ENCODE peak calls at places on chromosome 1, in six cellular contexts. I, D, B, Q, M and F are unnamed samples.

GRCh38 chr1:212110617-212111016 is 75.1 kb downstream of the DTL start:
- DNase-seq in I (no peak), M (no peak), D (no peak), Q (no peak), B (no peak), F (no peak)

GRCh38 chr1:109632671-109633346 is 13.2 kb downstream of the AMPD2 start:
- DNase-seq in I (peak; percentile 26), Q (no peak), M (no peak), B (peak; percentile 48), D (peak; percentile 74), F (peak; percentile 13)

GRCh38 chr1:8018492-8019228 is 7.4 kb downstream of the ERRFI1 start:
- DNase-seq in B (no peak), M (no peak), Q (no peak), I (no peak), D (no peak), F (no peak)

GRCh38 chr1:226548281-226549093 is at the start of gene STUM:
- DNase-seq in B (peak; percentile 29), D (no peak), I (peak; percentile 73), Q (no peak), M (peak; percentile 42), F (peak; percentile 52)

GRCh38 chr1:170547255-170547654 is 15.3 kb downstream of the GORAB start:
- DNase-seq in M (no peak), I (no peak), D (no peak), B (no peak), Q (no peak), F (no peak)

GRCh38 chr1:161228032-161228431 is 2.2 kb downstream of the TOMM40L start:
- DNase-seq in B (no peak), D (no peak), Q (no peak), I (no peak), M (no peak), F (no peak)

GRCh38 chr1:18643154-18644012 is 12.7 kb downstream of the PAX7 start:
- DNase-seq in D (no peak), M (peak; percentile 51), B (no peak), I (peak; percentile 76), Q (no peak), F (no peak)

GRCh38 chr1:57741521-57741920 is 317.7 kb upstream of the DAB1 start:
- DNase-seq in B (no peak), M (no peak), I (no peak), D (no peak), Q (no peak), F (peak; percentile 14)

GRCh38 chr1:76759950-76760349 is 107.3 kb upstream of the ST6GALNAC5 start:
- DNase-seq in M (no peak), B (no peak), I (no peak), D (no peak), Q (no peak), F (no peak)

GRCh38 chr1:192927496-192927895 is 118.7 kb downstream of the RGS2 start:
- DNase-seq in B (no peak), M (no peak), I (no peak), Q (no peak), D (no peak), F (no peak)

GRCh38 chr1:117634631-117635030 is 28.8 kb downstream of the TENT5C start:
- DNase-seq in D (no peak), B (no peak), I (no peak), Q (no peak), M (no peak), F (no peak)

GRCh38 chr1:117635805-117636204 is 30.0 kb downstream of the TENT5C start:
- DNase-seq in Q (no peak), M (no peak), D (no peak), I (no peak), B (no peak), F (no peak)

GRCh38 chr1:117638141-117638540 is 32.3 kb downstream of the TENT5C start:
- DNase-seq in M (no peak), B (no peak), Q (no peak), I (no peak), D (no peak), F (no peak)

GRCh38 chr1:117638759-117639158 is 32.9 kb downstream of the TENT5C start:
- DNase-seq in M (no peak), B (peak; percentile 42), Q (no peak), D (no peak), I (no peak), F (no peak)

GRCh38 chr1:117636637-117637425 is 31.0 kb downstream of the TENT5C start:
- DNase-seq in I (no peak), M (no peak), B (no peak), Q (no peak), D (no peak), F (no peak)
- TF ChIP-seq CTCF in I (no peak), M (no peak), B (no peak), Q (no peak), D (no peak), F (no peak)

DNA sequence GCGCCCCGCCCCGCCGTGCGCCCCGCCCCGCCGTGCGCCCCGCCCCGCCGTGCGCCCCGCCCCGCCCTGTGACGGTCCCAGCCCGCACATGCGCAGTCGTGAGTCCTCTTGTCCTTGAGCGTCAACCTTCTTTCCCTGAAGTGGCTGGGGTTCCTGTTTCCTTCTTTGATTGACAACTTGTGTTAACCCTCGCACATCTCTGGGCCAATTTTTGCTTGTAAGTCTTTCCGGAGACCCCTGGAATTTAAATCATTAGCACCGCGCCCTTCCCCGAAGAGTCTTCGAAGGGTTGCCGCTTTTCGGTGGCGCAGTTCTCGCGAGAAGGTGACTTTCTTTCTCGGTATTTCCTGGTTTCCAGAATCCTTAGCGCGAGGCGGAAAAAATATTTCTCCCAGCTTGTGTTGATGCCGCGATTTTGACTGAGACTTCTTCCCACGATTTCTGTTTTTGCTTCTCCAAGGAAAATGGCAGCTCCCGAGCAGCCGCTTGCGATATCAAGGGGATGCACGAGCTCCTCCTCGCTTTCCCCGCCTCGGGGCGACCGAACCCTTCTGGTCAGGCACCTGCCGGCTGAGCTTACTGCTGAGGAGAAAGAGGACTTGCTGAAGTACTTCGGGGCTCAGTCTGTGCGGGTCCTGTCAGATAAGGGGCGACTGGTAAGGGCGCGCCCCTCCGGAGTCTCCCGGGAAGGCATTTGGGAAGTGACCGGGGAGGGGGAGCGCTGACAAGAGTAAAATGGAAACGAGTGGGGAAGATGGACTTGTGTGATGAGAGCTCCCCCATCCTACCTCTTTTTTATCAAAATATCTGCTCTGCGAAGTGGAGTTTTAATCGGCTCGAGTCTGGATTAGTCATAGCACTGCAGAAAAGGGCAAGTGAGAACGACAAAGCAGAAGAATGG is at the start of gene RNPC3:
- DNase-seq in B (peak; percentile 91), Q (peak; percentile 84), I (peak; percentile 83), D (peak; percentile 85), M (peak; percentile 71), F (peak; percentile 84)
- TF ChIP-seq CTCF in B (no peak), Q (no peak), I (no peak), D (no peak), M (no peak), F (no peak)

GRCh38 chr1:98985687-98986086 is 19.0 kb downstream of the PLPPR5 start:
- DNase-seq in D (no peak), I (no peak), M (no peak), B (no peak), Q (no peak), F (no peak)

GRCh38 chr1:98988906-98989603 is 15.6 kb downstream of the PLPPR5 start:
- DNase-seq in B (no peak), I (no peak), Q (no peak), M (no peak), D (no peak), F (no peak)

GRCh38 chr1:98992844-98993243 is 11.8 kb downstream of the PLPPR5 start:
- DNase-seq in D (no peak), Q (no peak), I (no peak), B (no peak), M (no peak), F (no peak)

GRCh38 chr1:98991127-98992003 is 13.3 kb downstream of the PLPPR5 start:
- DNase-seq in I (no peak), D (no peak), B (no peak), Q (no peak), M (no peak), F (no peak)
- TF ChIP-seq CTCF in I (peak; percentile 69), D (no peak), B (no peak), Q (no peak), M (peak; percentile 41), F (peak; percentile 22)

GRCh38 chr1:207620573-207620893 is 24.4 kb upstream of the CR1L start:
- DNase-seq in I (no peak), Q (no peak), B (no peak), M (no peak), D (no peak), F (no peak)
- TF ChIP-seq CTCF in I (peak; percentile 7), Q (no peak), B (no peak), M (no peak), D (no peak), F (no peak)

GRCh38 chr1:206114692-206115430 is 2.3 kb downstream of the AVPR1B start:
- DNase-seq in B (no peak), M (no peak), Q (no peak), D (no peak), I (no peak), F (no peak)

GRCh38 chr1:206116191-206116872 is 856 bp downstream of the AVPR1B start:
- DNase-seq in M (peak; percentile 16), D (no peak), Q (no peak), I (peak; percentile 40), B (no peak), F (no peak)

GRCh38 chr1:206116873-206117150 is 376 bp downstream of the AVPR1B start:
- DNase-seq in D (no peak), Q (no peak), M (no peak), B (no peak), I (peak; percentile 38), F (no peak)

GRCh38 chr1:206115791-206116190 is 1.4 kb downstream of the AVPR1B start:
- DNase-seq in Q (no peak), I (no peak), D (no peak), B (no peak), M (no peak), F (no peak)

GRCh38 chr1:206117151-206117948 is at the start of gene AVPR1B:
- DNase-seq in D (no peak), M (peak; percentile 60), Q (no peak), B (peak; percentile 25), I (peak; percentile 74), F (no peak)
- TF ChIP-seq CTCF in D (no peak), M (no peak), Q (no peak), B (no peak), I (peak; percentile 48), F (no peak)

DNA sequence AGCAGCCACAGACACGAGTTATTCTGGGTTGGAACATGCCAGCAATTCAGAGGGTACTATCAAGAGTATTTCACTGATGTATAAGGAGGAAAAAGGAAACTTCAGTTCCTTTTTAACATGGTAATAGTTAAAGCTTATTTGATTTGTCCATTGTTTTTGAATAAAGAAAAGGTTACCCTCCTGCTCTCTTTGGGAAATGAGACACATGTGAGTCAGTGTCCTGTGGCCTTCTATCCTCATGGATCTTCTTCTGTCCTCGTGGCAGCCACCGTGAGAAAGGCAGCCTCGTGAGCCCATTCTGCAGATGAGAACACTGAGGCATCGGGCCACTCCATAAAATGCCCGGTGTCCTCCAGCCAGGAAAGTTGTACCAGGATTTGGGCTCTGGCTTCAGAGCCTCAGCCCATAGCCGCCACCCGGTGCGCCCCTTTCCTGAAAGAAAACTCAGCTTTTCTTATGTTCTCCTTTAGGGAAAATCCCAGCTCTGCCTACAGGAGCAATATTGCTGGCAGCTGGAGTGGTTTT is 24.8 kb downstream of the KCNAB2 start:
- DNase-seq in B (no peak), M (no peak), I (no peak), Q (no peak), D (no peak), F (no peak)
- TF ChIP-seq CTCF in B (no peak), M (no peak), I (no peak), Q (no peak), D (no peak), F (no peak)